ENCODE peak calls at places on chromosome 17, in nine cellular contexts. G is HFF-Myc; I is heart left ventricle; E is adrenal gland; F is body of pancreas; N is hepatocyte; P is CD4-positive, alpha-beta memory T cell; Y is lower leg skin; B is AG10803. R is an unnamed sample.

GRCh38 chr17:83109793-83110645 is 30.6 kb downstream of the METRNL start:
- DNase-seq in B (peak), P (no peak), F (peak), I (peak), N (peak), G (peak), Y (peak), E (peak), R (peak)

GRCh38 chr17:28227278-28228108 is 91.5 kb upstream of the TMEM97 start:
- DNase-seq in P (peak), G (no peak), F (peak), Y (peak), N (peak), I (no peak), B (no peak), E (peak), R (no peak)

GRCh38 chr17:42312285-42313130 is 24.2 kb downstream of the STAT5A start:
- DNase-seq in Y (peak), P (peak), B (peak), F (peak), E (peak), I (peak), G (peak), N (peak), R (no peak)

GRCh38 chr17:352421-353212 is at the start of gene RPH3AL:
- DNase-seq in B (peak), P (no peak), N (peak), I (peak), Y (peak), F (peak), G (no peak), E (peak), R (no peak)

GRCh38 chr17:10984163-10984562 is 146.3 kb upstream of the PIRT start:
- DNase-seq in Y (no peak), E (no peak), B (no peak), N (no peak), I (no peak), F (no peak), P (no peak), G (no peak), R (no peak)

GRCh38 chr17:48247603-48248002 is 140.0 kb downstream of the SNX11 start:
- DNase-seq in F (no peak), P (no peak), E (no peak), G (no peak), B (no peak), I (no peak), Y (no peak), N (no peak), R (no peak)

GRCh38 chr17:58331815-58332719 is 3.5 kb upstream of the TSPOAP1 start:
- DNase-seq in E (peak), P (peak), G (no peak), B (no peak), F (no peak), Y (peak), N (no peak), I (peak), R (no peak)

GRCh38 chr17:68640601-68641000 is 39.4 kb upstream of the FAM20A start:
- DNase-seq in I (no peak), N (peak), E (no peak), G (no peak), F (no peak), P (no peak), B (no peak), Y (no peak), R (no peak)

GRCh38 chr17:2398655-2399571 is 1.9 kb downstream of the MNT start:
- DNase-seq in B (peak), G (no peak), N (peak), E (peak), I (peak), Y (no peak), F (peak), P (peak), R (peak)

GRCh38 chr17:74547736-74548135 is 1.8 kb upstream of the CD300C start:
- DNase-seq in E (no peak), I (no peak), Y (no peak), G (no peak), N (no peak), F (no peak), P (no peak), B (no peak), R (no peak)
- H3K4me3 ChIP-seq in E (no peak), I (no peak), Y (no peak), G (no peak), N (no peak), F (no peak), P (no peak), B (no peak), R (no peak)

GRCh38 chr17:81342700-81343070 is 47.6 kb upstream of the SLC38A10 start:
- DNase-seq in B (no peak), F (no peak), P (no peak), G (no peak), Y (no peak), N (peak), E (no peak), I (no peak), R (no peak)
- H3K4me3 ChIP-seq in B (peak), F (peak), P (no peak), G (peak), Y (peak), N (peak), E (no peak), I (peak), R (peak)

DNA sequence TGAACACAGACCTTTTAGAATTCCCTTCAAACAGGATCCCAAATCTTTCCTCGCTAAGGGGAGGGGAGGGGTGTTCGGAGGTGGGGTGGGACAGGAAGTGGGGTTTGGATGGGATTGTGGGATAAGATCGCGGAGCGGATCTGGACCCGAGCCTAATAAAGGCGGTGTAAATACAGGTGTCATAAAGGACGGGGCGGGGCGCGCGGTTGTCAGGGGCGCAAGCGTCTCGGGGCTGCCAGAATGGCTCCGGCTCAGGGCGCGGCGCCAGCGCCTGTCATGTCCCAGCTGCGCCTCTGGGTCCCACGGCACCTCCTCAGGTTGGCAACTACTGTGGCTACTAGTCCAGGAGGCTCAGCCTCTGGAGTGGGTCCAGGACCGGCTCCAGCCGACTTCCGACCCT is 59.8 kb upstream of the FBXO47 start:
- DNase-seq in N (peak), B (peak), P (no peak), G (no peak), F (peak), E (peak), Y (peak), I (peak), R (no peak)
- H3K4me3 ChIP-seq in N (peak), B (peak), P (no peak), G (peak), F (no peak), E (no peak), Y (no peak), I (peak), R (peak)

GRCh38 chr17:51676691-51677487 is 416.5 kb downstream of the UTP18 start:
- DNase-seq in G (no peak), I (no peak), Y (no peak), P (no peak), F (no peak), B (no peak), N (no peak), E (no peak), R (no peak)

GRCh38 chr17:51683291-51683690 is 422.9 kb downstream of the UTP18 start:
- DNase-seq in F (no peak), N (no peak), I (no peak), B (no peak), G (no peak), P (no peak), E (no peak), Y (no peak), R (no peak)

GRCh38 chr17:51684214-51684613 is 423.9 kb downstream of the UTP18 start:
- DNase-seq in B (no peak), I (no peak), G (no peak), Y (no peak), P (no peak), N (no peak), E (no peak), F (no peak), R (no peak)

GRCh38 chr17:51677875-51678274 is 417.5 kb downstream of the UTP18 start:
- DNase-seq in G (no peak), F (no peak), B (no peak), Y (no peak), N (no peak), E (no peak), P (no peak), I (no peak), R (no peak)

DNA sequence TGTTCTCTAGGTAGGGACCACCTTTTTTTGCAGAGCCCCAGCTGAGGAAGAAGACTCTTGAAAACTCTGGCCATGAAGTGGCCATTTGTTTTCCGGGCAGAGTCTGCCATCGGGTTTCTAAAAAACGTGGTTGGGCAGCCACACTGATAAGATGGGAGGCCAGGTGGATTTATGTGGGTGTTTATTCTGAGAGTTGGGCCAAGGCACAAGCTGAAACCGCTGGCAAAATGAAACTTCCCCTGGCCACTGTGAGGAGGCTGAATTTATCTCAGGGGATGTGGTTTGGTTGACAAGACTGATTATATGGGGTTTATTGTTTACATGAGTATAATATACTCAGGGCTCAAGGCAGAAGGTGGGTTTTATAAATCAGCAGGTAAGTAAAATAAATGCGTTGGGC is 421.8 kb downstream of the UTP18 start:
- DNase-seq in E (no peak), I (no peak), N (no peak), P (no peak), Y (no peak), F (no peak), B (no peak), G (no peak), R (no peak)
- H3K4me3 ChIP-seq in E (no peak), I (no peak), N (no peak), P (no peak), Y (no peak), F (no peak), B (no peak), G (no peak), R (no peak)

GRCh38 chr17:55272711-55273578 is 8.2 kb downstream of the HLF start:
- DNase-seq in F (no peak), E (no peak), N (no peak), P (no peak), B (peak), Y (no peak), I (no peak), G (no peak), R (no peak)

GRCh38 chr17:55271958-55272710 is 7.4 kb downstream of the HLF start:
- DNase-seq in E (no peak), N (no peak), Y (no peak), I (no peak), B (no peak), P (no peak), G (no peak), F (no peak), R (no peak)

GRCh38 chr17:55274371-55275255 is 9.9 kb downstream of the HLF start:
- DNase-seq in N (no peak), F (no peak), B (no peak), G (no peak), E (peak), Y (no peak), P (no peak), I (no peak), R (no peak)

GRCh38 chr17:55275894-55276804 is 11.4 kb downstream of the HLF start:
- DNase-seq in G (no peak), B (no peak), I (no peak), F (no peak), P (no peak), Y (no peak), N (no peak), E (peak), R (no peak)

DNA sequence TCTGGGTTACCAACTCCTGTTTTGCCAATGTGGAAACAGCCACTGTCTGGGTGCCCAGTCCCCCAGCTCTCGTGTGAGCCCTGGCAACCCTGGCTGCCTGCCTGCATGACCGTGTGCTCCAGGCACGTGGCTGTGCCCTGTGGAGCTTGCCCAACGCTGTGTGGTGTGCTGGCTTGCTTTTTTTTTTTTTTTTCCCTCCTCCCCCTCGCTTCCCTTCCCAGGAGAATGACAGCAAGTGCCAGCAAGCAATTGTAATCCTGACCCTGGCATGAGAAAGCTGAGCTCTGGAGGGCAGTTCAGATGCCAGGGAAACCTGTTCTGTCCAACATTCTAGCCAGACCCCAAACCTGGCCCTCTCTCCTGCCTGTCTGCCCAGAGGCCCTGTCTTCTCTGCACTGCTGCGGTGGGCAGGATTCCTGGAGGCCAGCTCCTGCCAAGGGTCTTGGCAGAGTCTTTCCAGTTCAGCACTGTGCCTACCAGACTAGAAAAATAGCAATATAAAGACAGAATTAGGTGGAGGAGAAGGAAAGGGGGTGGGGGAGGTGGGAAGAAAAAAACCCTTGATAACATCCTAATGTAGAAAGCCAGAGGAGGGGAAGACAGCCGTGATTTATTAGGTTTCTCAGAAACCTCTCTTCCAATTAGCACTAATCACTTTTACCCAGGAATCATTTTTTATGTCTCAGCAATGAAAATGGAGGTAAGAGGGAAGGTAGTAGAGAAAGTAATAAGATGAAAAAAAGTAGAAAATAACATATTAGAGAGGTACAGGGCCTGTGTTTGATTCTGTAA is 9.0 kb downstream of the HLF start:
- DNase-seq in Y (no peak), E (peak), G (no peak), I (peak), B (peak), P (no peak), N (no peak), F (peak), R (no peak)
- H3K4me3 ChIP-seq in Y (no peak), E (no peak), G (no peak), I (peak), B (no peak), P (no peak), N (no peak), F (no peak), R (no peak)

GRCh38 chr17:65156835-65157565 is 19.8 kb downstream of the RGS9 start:
- DNase-seq in G (no peak), N (no peak), Y (no peak), B (no peak), F (no peak), E (no peak), I (no peak), P (no peak), R (no peak)

GRCh38 chr17:65154770-65155589 is 17.8 kb downstream of the RGS9 start:
- DNase-seq in N (peak), P (no peak), Y (no peak), G (peak), I (no peak), F (no peak), E (no peak), B (peak), R (peak)

GRCh38 chr17:65156185-65156834 is 19.1 kb downstream of the RGS9 start:
- DNase-seq in G (no peak), E (no peak), I (no peak), B (no peak), F (peak), Y (no peak), N (no peak), P (no peak), R (no peak)

GRCh38 chr17:65158081-65158480 is 20.9 kb downstream of the RGS9 start:
- DNase-seq in Y (no peak), B (no peak), P (no peak), G (no peak), E (no peak), I (no peak), F (no peak), N (no peak), R (no peak)

DNA sequence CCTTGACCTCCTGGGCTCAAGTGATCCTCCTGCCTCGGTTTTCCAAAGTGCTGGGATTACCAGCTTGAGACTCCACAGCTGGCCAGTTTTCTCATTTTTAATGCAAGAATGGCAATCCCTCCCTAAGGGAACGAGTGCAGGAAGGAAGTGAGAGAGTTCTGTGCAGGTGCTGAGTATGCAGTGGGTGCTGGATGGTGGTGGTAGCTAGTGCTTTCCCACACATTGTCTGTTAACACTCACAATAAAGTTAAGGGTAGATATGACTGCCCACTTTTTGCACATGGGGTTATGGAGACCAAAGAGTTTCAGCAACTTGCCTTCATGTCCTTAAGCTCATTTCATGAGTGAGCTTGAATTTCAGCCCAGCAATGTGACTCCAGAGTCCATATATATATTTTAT is 18.5 kb downstream of the RGS9 start:
- DNase-seq in P (no peak), N (no peak), B (no peak), E (no peak), G (no peak), I (no peak), F (no peak), Y (no peak), R (no peak)
- H3K4me3 ChIP-seq in P (no peak), N (no peak), B (no peak), E (no peak), G (no peak), I (no peak), F (no peak), Y (no peak), R (no peak)

DNA sequence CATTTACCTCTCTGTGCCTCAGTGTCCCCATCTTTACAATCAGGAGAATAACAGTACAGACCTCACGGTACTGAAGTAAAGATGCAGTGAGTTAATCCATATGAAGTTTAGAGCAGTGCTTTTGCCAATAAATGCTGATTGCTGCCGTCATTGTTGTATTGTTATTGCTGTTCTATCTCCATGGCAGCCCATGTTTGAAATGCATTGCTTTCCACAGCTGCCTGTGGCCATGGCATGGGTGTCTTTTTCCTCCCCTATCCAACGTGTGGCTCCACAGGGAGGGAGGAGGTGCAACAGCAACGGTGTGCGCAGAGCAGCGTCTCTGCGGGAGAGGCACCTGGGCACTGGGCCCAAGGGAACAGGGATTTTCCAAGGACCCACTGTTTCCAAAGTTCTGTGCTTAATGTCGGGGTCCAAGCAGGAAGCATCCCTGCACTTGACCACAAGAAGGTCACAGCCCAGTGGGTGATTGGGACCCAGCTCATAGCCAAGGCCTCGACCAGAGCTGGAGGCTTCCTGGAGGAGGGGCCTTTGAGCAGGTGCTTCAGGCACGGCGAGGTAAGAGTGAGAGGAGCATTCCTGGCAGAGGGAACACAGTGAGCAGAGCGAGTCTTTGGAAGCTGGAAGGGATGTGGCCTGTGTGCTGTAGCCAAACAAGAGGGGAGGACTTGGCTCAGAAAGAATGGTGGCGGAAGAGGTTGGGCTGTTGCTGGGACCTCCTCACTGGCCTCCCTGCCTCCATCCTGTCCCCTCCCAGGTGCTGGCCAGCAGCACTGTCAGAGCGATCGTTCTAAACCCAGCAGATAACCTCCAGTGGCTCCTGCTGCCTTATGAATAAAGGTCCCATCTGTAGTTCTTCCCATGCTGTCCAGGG is 3.9 kb downstream of the RAI1 start:
- DNase-seq in N (no peak), P (no peak), Y (no peak), E (peak), B (peak), I (peak), G (no peak), F (peak), R (no peak)
- H3K4me3 ChIP-seq in N (no peak), P (no peak), Y (no peak), E (no peak), B (no peak), I (no peak), G (peak), F (no peak), R (no peak)

DNA sequence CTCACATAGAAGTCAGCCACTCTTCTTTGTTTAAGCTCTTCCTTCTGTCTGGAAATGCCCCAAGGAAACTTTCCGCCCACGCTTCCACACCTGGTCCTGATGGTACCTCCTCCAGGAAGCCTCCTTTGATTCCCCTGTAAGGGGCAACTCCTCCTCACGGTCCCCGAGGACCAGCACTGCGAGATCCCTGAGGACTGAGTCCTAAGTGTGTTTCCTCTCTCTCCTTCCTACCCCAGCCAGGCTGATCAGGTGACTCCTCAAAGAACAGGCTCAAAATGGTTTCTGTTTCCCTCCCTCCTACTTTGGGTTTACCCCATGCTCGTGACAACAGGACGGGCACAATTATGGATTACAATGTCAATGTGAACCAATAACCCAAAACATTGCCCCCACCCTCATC is 63.0 kb upstream of the MED9 start:
- DNase-seq in I (no peak), F (no peak), P (no peak), G (no peak), B (peak), E (no peak), Y (no peak), N (no peak), R (no peak)
- H3K4me3 ChIP-seq in I (no peak), F (no peak), P (no peak), G (no peak), B (peak), E (no peak), Y (no peak), N (no peak), R (no peak)

GRCh38 chr17:78985395-78985794 is 5.7 kb upstream of the LGALS3BP start:
- DNase-seq in F (no peak), N (no peak), P (no peak), I (no peak), B (no peak), E (no peak), Y (no peak), G (no peak), R (no peak)

GRCh38 chr17:78981010-78981888 is 1.5 kb upstream of the LGALS3BP start:
- DNase-seq in N (no peak), B (no peak), I (no peak), Y (no peak), G (no peak), F (no peak), P (no peak), E (no peak), R (no peak)

GRCh38 chr17:78990349-78991016 is 10.8 kb upstream of the LGALS3BP start:
- DNase-seq in B (no peak), G (no peak), N (no peak), I (no peak), F (no peak), Y (peak), E (no peak), P (no peak), R (no peak)

GRCh38 chr17:78988152-78988551 is 8.4 kb upstream of the LGALS3BP start:
- DNase-seq in F (no peak), B (no peak), E (no peak), Y (no peak), N (no peak), G (no peak), P (no peak), I (no peak), R (no peak)

GRCh38 chr17:78986048-78986648 is 6.4 kb upstream of the LGALS3BP start:
- DNase-seq in G (no peak), Y (no peak), F (peak), P (no peak), E (peak), N (peak), I (no peak), B (peak), R (no peak)
- H3K4me3 ChIP-seq in G (peak), Y (no peak), F (no peak), P (no peak), E (no peak), N (no peak), I (peak), B (peak), R (peak)

R was measured in skeletal muscle cell.